ENCODE peak calls at places on chromosomes 5 and 9, in six cellular contexts. C is HL-60, K is Peyer's patch, L is colonic mucosa, J is AG04450, Q is adrenal gland. D is an unnamed sample. For H3K27me3, the result is how much of the 10 kb centered on the place peaks cover.

GRCh38 chr9:122402403-122403268 is 31.8 kb downstream of the PTGS1 start:
- DNase-seq in J (peak), C (peak), Q (no peak), K (no peak), L (no peak), D (no peak)

GRCh38 chr5:77302653-77303052 is 92.2 kb downstream of the PDE8B start:
- DNase-seq in Q (no peak), K (no peak), L (no peak), J (no peak), C (no peak), D (no peak)

GRCh38 chr5:140293091-140293996 is 9.6 kb downstream of the PFDN1 start:
- DNase-seq in J (no peak), L (no peak), C (peak), Q (no peak), K (no peak), D (no peak)

GRCh38 chr5:117761190-117761589 is 1186.6 kb upstream of the SEMA6A start:
- DNase-seq in Q (no peak), K (no peak), L (no peak), C (no peak), J (no peak), D (no peak)

GRCh38 chr9:35510745-35511428 is 21.0 kb downstream of the RUSC2 start:
- DNase-seq in L (peak), J (peak), K (peak), Q (peak), C (no peak), D (no peak)

GRCh38 chr5:96816430-96816939 is 8.7 kb upstream of the ERAP1 start:
- DNase-seq in L (no peak), K (peak), C (no peak), J (no peak), Q (no peak), D (no peak)

GRCh38 chr5:109016300-109016699 is 268.6 kb downstream of the FER start:
- DNase-seq in L (no peak), J (no peak), K (no peak), C (no peak), Q (no peak), D (no peak)

GRCh38 chr9:83937861-83938455 is 16.7 kb upstream of the KIF27 start:
- DNase-seq in J (no peak), K (peak), L (no peak), C (peak), Q (no peak), D (no peak)

GRCh38 chr5:115657883-115658233 is 32.0 kb upstream of the TMED7 start:
- DNase-seq in K (no peak), J (peak), C (no peak), L (no peak), Q (no peak), D (no peak)

GRCh38 chr5:61535828-61536227 is 203.8 kb downstream of the ZSWIM6 start:
- DNase-seq in L (no peak), J (no peak), C (no peak), Q (no peak), K (no peak), D (no peak)

GRCh38 chr9:105967798-105968197 is 273.5 kb downstream of the TMEM38B start:
- DNase-seq in C (no peak), L (no peak), Q (no peak), J (no peak), K (no peak), D (no peak)

GRCh38 chr9:27278374-27278773 is 18.6 kb downstream of the EQTN start:
- DNase-seq in L (no peak), K (no peak), C (no peak), Q (no peak), J (no peak), D (no peak)

GRCh38 chr5:80959138-80959537 is 1.0 kb upstream of the RASGRF2 start:
- DNase-seq in L (no peak), K (no peak), C (no peak), Q (no peak), J (no peak), D (no peak)

GRCh38 chr5:80962630-80963520 is 2.7 kb downstream of the RASGRF2 start:
- DNase-seq in K (no peak), C (no peak), L (no peak), J (no peak), Q (no peak), D (no peak)

GRCh38 chr5:80959768-80960442 is at the start of gene RASGRF2:
- DNase-seq in L (peak), K (peak), C (no peak), Q (peak), J (no peak), D (no peak)

GRCh38 chr5:80961376-80962281 is 1.5 kb downstream of the RASGRF2 start:
- DNase-seq in K (peak), L (peak), J (no peak), Q (no peak), C (no peak), D (no peak)

GRCh38 chr5:80960531-80961375 is 590 bp downstream of the RASGRF2 start:
- DNase-seq in C (no peak), L (peak), Q (peak), K (peak), J (no peak), D (peak)
- H3K27me3 ChIP-seq in C (under half), L (under half), Q (under half), K (under half), J (under half), D (half or more)

GRCh38 chr5:68522863-68523262 is 307.3 kb downstream of the PIK3R1 start:
- DNase-seq in K (no peak), C (no peak), J (no peak), L (no peak), Q (no peak), D (no peak)
- H3K27ac ChIP-seq in K (no peak), C (no peak), J (peak), L (no peak), Q (no peak), D (no peak)

DNA sequence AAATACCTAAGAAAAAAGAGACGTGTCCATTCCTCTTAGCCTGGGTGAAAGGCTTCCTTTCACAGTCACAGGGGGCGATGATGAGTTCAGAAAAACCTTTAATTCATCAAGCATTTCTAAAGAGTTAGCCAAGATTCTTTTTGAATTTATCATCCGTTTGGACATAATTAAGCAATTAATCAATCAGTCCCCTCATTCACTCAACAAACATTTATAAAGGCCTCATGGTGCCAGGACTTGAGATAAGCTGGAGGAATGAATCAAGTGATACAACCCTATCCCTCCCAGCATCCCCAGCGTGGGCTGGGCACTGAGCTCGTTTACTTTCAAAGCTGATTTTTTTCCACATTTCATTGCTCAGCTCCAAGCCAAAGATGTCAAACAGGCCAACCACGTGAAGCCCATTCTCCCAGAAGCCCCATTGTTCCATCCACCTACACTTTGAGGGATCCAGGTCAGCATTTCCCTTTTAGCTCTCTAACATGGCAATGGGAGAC is 140.5 kb downstream of the SLIT3 start:
- DNase-seq in L (no peak), C (no peak), J (no peak), Q (no peak), K (no peak), D (no peak)
- TF ChIP-seq CTCF in L (no peak), C (no peak), J (no peak), Q (no peak), K (no peak), D (peak)

GRCh38 chr5:135045488-135045887 is 11.5 kb upstream of the PITX1 start:
- DNase-seq in C (no peak), Q (no peak), L (no peak), K (no peak), J (no peak), D (no peak)

GRCh38 chr5:135047347-135047695 is 13.3 kb upstream of the PITX1 start:
- DNase-seq in J (no peak), C (no peak), Q (no peak), L (no peak), K (no peak), D (no peak)

GRCh38 chr5:135048930-135049329 is 14.9 kb upstream of the PITX1 start:
- DNase-seq in J (no peak), C (no peak), L (no peak), K (no peak), Q (no peak), D (no peak)

GRCh38 chr5:135048286-135048685 is 14.3 kb upstream of the PITX1 start:
- DNase-seq in C (no peak), K (no peak), Q (no peak), J (no peak), L (no peak), D (no peak)

GRCh38 chr5:135046661-135047346 is 12.8 kb upstream of the PITX1 start:
- DNase-seq in C (no peak), L (no peak), K (no peak), Q (no peak), J (no peak), D (no peak)
- H3K27me3 ChIP-seq in C (under half), L (under half), K (under half), Q (half or more), J (half or more), D (half or more)

DNA sequence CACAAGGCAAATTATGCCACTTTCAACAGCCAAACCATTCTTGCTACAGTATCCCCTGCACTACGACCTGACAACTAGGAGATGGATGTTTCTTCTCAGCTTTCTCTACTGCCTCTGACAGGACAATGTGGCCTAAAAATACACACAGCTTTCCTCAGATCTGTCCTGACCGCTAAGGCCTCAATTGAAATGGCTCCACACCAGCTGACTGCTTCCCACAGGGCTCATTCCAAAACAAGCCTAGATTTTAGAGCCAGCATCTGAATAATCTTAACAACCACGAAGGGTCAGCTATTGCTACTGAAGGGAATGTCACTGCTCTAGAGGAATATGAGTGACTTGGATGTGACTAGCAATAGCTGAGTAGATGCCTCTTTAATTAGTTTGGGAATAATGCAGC is 450.4 kb downstream of the NR2F1-AS1 start:
- DNase-seq in C (no peak), J (no peak), L (no peak), K (no peak), Q (no peak), D (no peak)
- H3K27ac ChIP-seq in C (no peak), J (no peak), L (no peak), K (no peak), Q (no peak), D (no peak)

GRCh38 chr9:135480942-135481315 is 1.3 kb downstream of the PPP1R26 start:
- DNase-seq in L (no peak), Q (no peak), C (no peak), J (no peak), K (no peak), D (no peak)

GRCh38 chr9:135480071-135480941 is 724 bp downstream of the PPP1R26 start:
- DNase-seq in J (no peak), L (peak), K (no peak), C (no peak), Q (no peak), D (peak)

GRCh38 chr9:135479469-135480052 is at the start of gene PPP1R26:
- DNase-seq in J (no peak), Q (peak), L (no peak), K (no peak), C (no peak), D (peak)

GRCh38 chr9:135478191-135478590 is 1.4 kb upstream of the PPP1R26 start:
- DNase-seq in C (no peak), L (no peak), Q (no peak), K (no peak), J (no peak), D (no peak)

GRCh38 chr9:135478858-135479468 is 619 bp upstream of the PPP1R26 start:
- DNase-seq in C (no peak), K (peak), L (peak), J (no peak), Q (peak), D (peak)
- TF ChIP-seq CTCF in C (no peak), K (no peak), L (no peak), J (peak), Q (peak), D (peak)

GRCh38 chr5:87803352-87803751 is 390.6 kb upstream of the CCNH start:
- DNase-seq in C (no peak), J (no peak), K (no peak), L (no peak), Q (no peak), D (no peak)
- H3K27me3 ChIP-seq in C (under half), J (under half), K (under half), L (under half), Q (under half), D (under half)

DNA sequence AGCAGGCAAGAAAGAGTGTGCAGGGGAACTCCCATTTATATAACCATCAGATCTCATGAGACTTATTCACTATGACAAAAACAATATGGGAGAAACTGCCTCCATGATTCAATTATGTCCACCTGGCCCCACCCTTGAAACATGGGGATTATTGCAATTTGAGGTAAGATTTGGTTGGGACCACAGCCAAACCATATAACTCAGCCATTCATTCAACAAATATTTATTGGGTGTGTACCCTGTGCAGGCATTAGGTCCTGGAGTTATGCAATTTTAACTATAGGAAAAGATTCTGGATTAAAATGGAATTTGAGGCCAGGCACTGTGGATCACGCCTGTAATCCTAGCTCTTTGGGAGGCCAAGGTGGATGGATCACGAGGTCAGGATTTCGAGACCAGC is 124.2 kb upstream of the GAS1 start:
- DNase-seq in C (no peak), K (no peak), Q (no peak), L (no peak), J (no peak), D (no peak)
- H3K27ac ChIP-seq in C (no peak), K (no peak), Q (no peak), L (no peak), J (no peak), D (no peak)

GRCh38 chr9:78441822-78442431 is 145.0 kb downstream of the PSAT1 start:
- DNase-seq in J (no peak), K (no peak), L (no peak), C (no peak), Q (no peak), D (no peak)

GRCh38 chr9:78438765-78439164 is 141.8 kb downstream of the PSAT1 start:
- DNase-seq in J (no peak), K (no peak), C (no peak), L (no peak), Q (no peak), D (no peak)

GRCh38 chr9:78441396-78441795 is 144.5 kb downstream of the PSAT1 start:
- DNase-seq in Q (no peak), K (no peak), C (no peak), L (no peak), J (no peak), D (no peak)

GRCh38 chr9:78439192-78439865 is 142.4 kb downstream of the PSAT1 start:
- DNase-seq in L (peak), Q (peak), J (peak), K (peak), C (peak), D (peak)

DNA sequence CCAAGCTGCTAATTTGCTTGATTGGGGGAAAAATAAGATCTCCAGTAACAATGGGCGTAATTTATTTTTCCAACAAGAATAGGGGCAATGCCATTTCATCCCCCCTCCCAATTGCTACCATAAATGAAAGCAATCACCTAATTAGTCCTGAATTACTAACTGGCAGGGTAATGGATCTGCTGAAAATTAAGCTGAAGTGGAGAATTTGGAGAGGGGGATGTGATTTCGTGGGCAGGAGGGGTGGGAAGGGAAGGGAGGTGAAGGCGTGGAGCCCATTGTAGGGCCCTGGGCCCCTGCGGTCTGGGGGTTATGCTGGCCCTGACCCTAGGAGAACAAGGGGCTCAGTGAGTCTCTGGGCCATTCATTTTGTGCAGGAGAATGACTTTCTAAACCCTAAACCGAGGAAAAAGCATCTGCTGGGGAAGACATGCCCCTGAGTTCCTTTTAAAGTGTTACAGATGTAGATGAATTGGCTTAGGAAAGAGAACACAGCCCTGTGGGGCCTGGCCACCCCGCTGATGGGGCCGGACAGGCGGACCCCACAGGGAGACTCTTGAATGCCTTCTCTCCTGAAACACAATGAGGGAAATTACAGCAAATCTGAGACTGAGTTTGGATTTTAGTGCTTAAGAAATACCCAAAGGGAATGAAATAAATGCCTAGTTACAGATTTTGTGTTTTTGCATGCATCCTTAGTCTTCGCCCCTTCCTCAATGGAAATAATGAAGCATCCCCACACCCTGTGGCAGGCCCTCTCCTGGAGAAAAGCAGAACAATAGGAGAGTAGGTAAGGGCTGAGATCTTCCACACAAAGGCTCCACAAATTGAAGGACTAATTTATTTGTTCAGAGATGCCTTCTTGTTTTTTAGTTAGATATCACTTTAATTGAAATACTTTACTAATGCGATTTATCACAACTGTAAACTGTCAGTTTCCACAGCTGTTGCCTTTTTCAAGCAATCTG is 143.2 kb downstream of the PSAT1 start:
- DNase-seq in L (no peak), Q (no peak), K (no peak), C (no peak), J (no peak), D (no peak)
- TF ChIP-seq CTCF in L (no peak), Q (no peak), K (no peak), C (no peak), J (peak), D (no peak)

D was measured in upper lobe of right lung.